ENCODE peak calls at places on chromosomes 3 and 15, in nine cellular contexts. Y is NCI-H345, M is NCI-H774, S is kidney, O is A172, U is neural crest cell, X is NAMALWA, P is BJ, A is nucleus accumbens. D is an unnamed sample.

GRCh38 chr3:48409291-48410201 is 20.3 kb downstream of the PLXNB1 start:
- DNase-seq in Y (no peak), M (no peak), S (peak), O (no peak), U (no peak), X (no peak), P (no peak), A (no peak), D (no peak)

GRCh38 chr3:126355251-126355650 is 2.0 kb downstream of the KLF15 start:
- DNase-seq in Y (no peak), M (no peak), S (peak), O (no peak), U (no peak), X (peak), P (no peak), A (no peak), D (no peak)

GRCh38 chr3:100709840-100710235 is 544 bp downstream of the TFG start:
- DNase-seq in Y (no peak), M (peak), S (peak), O (no peak), U (peak), X (no peak), P (no peak), A (peak), D (peak)

GRCh38 chr3:45154641-45155147 is 8.5 kb upstream of the CDCP1 start:
- DNase-seq in Y (no peak), M (no peak), S (no peak), O (peak), U (no peak), X (no peak), P (no peak), A (no peak), D (no peak)

GRCh38 chr3:12343091-12343494 is 54.2 kb downstream of the PPARG start:
- DNase-seq in Y (no peak), M (no peak), S (no peak), O (no peak), U (no peak), X (no peak), P (no peak), A (no peak), D (no peak)

GRCh38 chr3:170565495-170565894 is 20.4 kb downstream of the SLC7A14 start:
- DNase-seq in Y (no peak), M (no peak), S (no peak), O (no peak), U (no peak), X (no peak), P (no peak), A (no peak), D (no peak)

GRCh38 chr3:126556637-126557414 is 1.9 kb downstream of the C3orf22 start:
- DNase-seq in Y (no peak), M (no peak), S (no peak), O (no peak), U (no peak), X (no peak), P (no peak), A (no peak), D (no peak)

GRCh38 chr15:36579792-36580431 is 486 bp downstream of the CDIN1 start:
- DNase-seq in Y (peak), M (no peak), S (no peak), O (no peak), U (no peak), X (no peak), P (no peak), A (peak), D (peak)

D was measured in GM12865.